ENCODE peak calls at places on chromosomes 3 and 15, in six cellular contexts. B is A549; L is Kasumi-1; F is Ammon's horn; N is Daoy; M is activated CD4-positive, alpha-beta memory T cell treated with anti-CD3 and anti-CD28 coated beads, Interleukin-2, amount 10 ng/mL, durations not matched to agents 7 days and 5 days. K is an unnamed sample.

GRCh38 chr3:43152649-43153048 is 46.8 kb upstream of the POMGNT2 start:
- DNase-seq in L (no peak), F (peak), M (no peak), B (no peak), N (no peak), K (no peak)

GRCh38 chr15:90097475-90097874 is 4.8 kb downstream of the IDH2 start:
- DNase-seq in B (no peak), M (peak), F (peak), L (no peak), N (no peak), K (no peak)

GRCh38 chr3:64209866-64210609 is 15.2 kb downstream of the PRICKLE2 start:
- DNase-seq in N (peak), B (no peak), L (no peak), M (no peak), F (peak), K (no peak)

GRCh38 chr3:42351221-42351620 is 59.2 kb downstream of the LYZL4 start:
- DNase-seq in F (no peak), B (no peak), L (no peak), N (no peak), M (no peak), K (no peak)

GRCh38 chr15:26197719-26198118 is 334.6 kb upstream of the ATP10A start:
- DNase-seq in N (no peak), M (no peak), F (no peak), L (no peak), B (no peak), K (no peak)

GRCh38 chr3:10772230-10773161 is 43.5 kb upstream of the SLC6A11 start:
- DNase-seq in M (no peak), F (no peak), B (peak), L (peak), N (peak), K (peak)

GRCh38 chr3:29690954-29691353 is 410.1 kb downstream of the RBMS3 start:
- DNase-seq in L (no peak), F (no peak), M (no peak), B (no peak), N (no peak), K (no peak)

GRCh38 chr15:25933456-25934158 is 70.5 kb upstream of the ATP10A start:
- DNase-seq in M (peak), L (no peak), F (peak), N (peak), B (peak), K (peak)

GRCh38 chr3:108940166-108940565 is 13.5 kb downstream of the GUCA1C start:
- DNase-seq in F (no peak), B (no peak), L (no peak), M (no peak), N (no peak), K (no peak)

K was measured in epithelial cell of prostate.